ENCODE peak calls at places on chromosomes 13 and 19, in nine cellular contexts. Y is HFF-Myc, S is astrocyte of the spinal cord, F is stomach, J is foreskin fibroblast, C is fibroblast of the aortic adventitia, D is mammary epithelial cell, I is fibroblast of lung, N is cardiac fibroblast. R is an unnamed sample.

GRCh38 chr13:96444676-96445075 is 354.8 kb downstream of the HS6ST3 start:
- DNase-seq in D (no peak), Y (no peak), J (no peak), F (no peak), N (no peak), C (no peak), I (no peak), S (no peak), R (no peak)

GRCh38 chr13:44765076-44765475 is 188.9 kb upstream of the TSC22D1 start:
- DNase-seq in Y (no peak), J (no peak), S (no peak), D (no peak), F (no peak), I (no peak), N (no peak), C (peak; percentile 16), R (no peak)

GRCh38 chr19:55632463-55632834 is 8.1 kb upstream of the ZNF784 start:
- DNase-seq in C (peak; percentile 98), I (peak; percentile 90), F (peak; percentile 95), N (peak; percentile 98), Y (peak; percentile 94), S (peak; percentile 96), D (peak; percentile 84), J (peak; percentile 83), R (peak; percentile 98)

GRCh38 chr13:36866232-36866631 is 47.2 kb downstream of the RFXAP start:
- DNase-seq in F (no peak), I (no peak), D (no peak), S (no peak), N (no peak), Y (no peak), C (no peak), J (no peak), R (no peak)

GRCh38 chr19:3039641-3040077 is 10.6 kb upstream of the TLE2 start:
- DNase-seq in S (no peak), F (no peak), D (no peak), Y (no peak), N (no peak), C (no peak), I (no peak), J (no peak), R (no peak)

GRCh38 chr19:49658139-49658517 is 7.5 kb downstream of the IRF3 start:
- DNase-seq in N (no peak), F (no peak), C (no peak), D (no peak), S (no peak), I (no peak), Y (no peak), J (no peak), R (no peak)

GRCh38 chr13:46211116-46211515 is 612 bp upstream of the LRRC63 start:
- DNase-seq in C (peak; percentile 5), Y (no peak), J (no peak), S (peak; percentile 2), D (no peak), I (peak; percentile 3), F (no peak), N (no peak), R (peak; percentile 48)

GRCh38 chr13:59111711-59112110 is 1052.0 kb downstream of the DIAPH3 start:
- DNase-seq in J (peak; percentile 36), N (peak; percentile 72), Y (no peak), I (peak; percentile 92), D (no peak), S (peak; percentile 87), F (no peak), C (peak; percentile 74), R (no peak)

GRCh38 chr19:10929402-10929794 is 787 bp downstream of the TIMM29 start:
- DNase-seq in F (no peak), J (no peak), Y (no peak), C (no peak), N (no peak), D (peak; percentile 20), S (no peak), I (no peak), R (no peak)

GRCh38 chr13:35856721-35857346 is 274.3 kb downstream of the DCLK1 start:
- DNase-seq in C (no peak), J (no peak), D (no peak), Y (no peak), S (no peak), I (no peak), F (no peak), N (no peak), R (no peak)

DNA sequence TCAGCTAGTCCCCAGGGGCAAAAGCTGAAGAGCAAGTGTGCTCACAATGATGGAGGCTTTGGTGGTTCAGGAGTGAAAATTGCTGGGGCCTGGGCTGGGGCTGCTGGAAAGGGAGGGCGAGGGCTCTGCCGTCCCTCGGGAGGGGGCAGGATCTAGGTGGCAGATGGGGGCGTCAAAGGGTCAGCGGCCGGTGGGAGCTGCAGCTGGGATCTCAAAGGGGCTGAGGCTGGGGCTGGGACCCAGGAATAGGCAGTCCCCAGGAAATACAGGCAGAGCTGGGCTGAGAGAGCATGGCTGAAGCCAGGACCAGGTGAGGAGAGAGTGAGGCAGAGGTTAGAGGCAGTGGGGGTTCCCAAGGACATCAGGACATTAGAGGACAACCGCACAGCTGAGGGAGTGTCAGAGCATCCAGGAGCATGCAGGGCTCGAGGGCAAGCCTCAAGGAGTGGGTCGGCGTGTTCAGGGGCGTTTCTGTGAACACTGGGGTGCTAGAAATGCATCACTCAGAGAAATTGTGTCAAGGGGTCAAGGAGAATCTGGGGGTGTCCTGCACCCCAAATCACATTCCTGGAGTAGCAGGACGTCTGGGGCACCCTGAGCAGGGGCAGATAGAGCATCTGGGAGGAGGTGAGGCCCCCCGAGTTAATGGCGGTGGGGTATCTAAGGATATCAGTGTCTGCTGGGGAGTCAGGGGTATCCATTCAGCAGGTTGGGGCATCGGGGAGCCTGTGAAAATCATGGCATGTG is 1.2 kb upstream of the SYNE4 start:
- DNase-seq in F (no peak), Y (no peak), I (no peak), C (no peak), N (no peak), D (no peak), J (no peak), S (no peak), R (no peak)
- H3K4me3 ChIP-seq in F (peak overlapping the region; percentile 46), Y (peak overlapping the region; percentile 26), I (peak overlapping the region; percentile 15), C (peak overlapping the region; percentile 58), N (peak overlapping the region; percentile 39), D (peak overlapping the region; percentile 44), J (peak overlapping the region; percentile 46), S (peak overlapping the region; percentile 34), R (no peak overlapping the region)

GRCh38 chr13:41018583-41018909 is 570 bp downstream of the ELF1 start:
- DNase-seq in D (no peak), S (no peak), F (no peak), C (no peak), J (no peak), I (no peak), Y (no peak), N (no peak), R (no peak)
- H3K4me3 ChIP-seq in D (peak overlapping the region; percentile 58), S (peak overlapping the region; percentile 17), F (peak overlapping the region; percentile 32), C (peak overlapping the region; percentile 58), J (no peak overlapping the region), I (no peak overlapping the region), Y (peak overlapping the region; percentile 39), N (no peak overlapping the region), R (peak overlapping the region; percentile 63)

GRCh38 chr19:4060621-4061177 is 6.0 kb downstream of the ZBTB7A start:
- DNase-seq in Y (no peak), C (no peak), D (no peak), F (no peak), I (no peak), S (no peak), J (no peak), N (no peak), R (no peak)

GRCh38 chr19:4062576-4063368 is 3.9 kb downstream of the ZBTB7A start:
- DNase-seq in I (no peak), N (no peak), Y (no peak), J (no peak), F (no peak), S (no peak), D (no peak), C (no peak), R (no peak)

GRCh38 chr19:4059931-4060620 is 6.6 kb downstream of the ZBTB7A start:
- DNase-seq in F (peak; percentile 73), C (peak; percentile 59), Y (no peak), N (peak; percentile 63), D (peak; percentile 83), J (no peak), S (no peak), I (no peak), R (no peak)

GRCh38 chr19:4061683-4062575 is 4.8 kb downstream of the ZBTB7A start:
- DNase-seq in N (no peak), C (no peak), Y (no peak), F (peak; percentile 86), S (no peak), D (peak; percentile 52), J (no peak), I (no peak), R (no peak)

DNA sequence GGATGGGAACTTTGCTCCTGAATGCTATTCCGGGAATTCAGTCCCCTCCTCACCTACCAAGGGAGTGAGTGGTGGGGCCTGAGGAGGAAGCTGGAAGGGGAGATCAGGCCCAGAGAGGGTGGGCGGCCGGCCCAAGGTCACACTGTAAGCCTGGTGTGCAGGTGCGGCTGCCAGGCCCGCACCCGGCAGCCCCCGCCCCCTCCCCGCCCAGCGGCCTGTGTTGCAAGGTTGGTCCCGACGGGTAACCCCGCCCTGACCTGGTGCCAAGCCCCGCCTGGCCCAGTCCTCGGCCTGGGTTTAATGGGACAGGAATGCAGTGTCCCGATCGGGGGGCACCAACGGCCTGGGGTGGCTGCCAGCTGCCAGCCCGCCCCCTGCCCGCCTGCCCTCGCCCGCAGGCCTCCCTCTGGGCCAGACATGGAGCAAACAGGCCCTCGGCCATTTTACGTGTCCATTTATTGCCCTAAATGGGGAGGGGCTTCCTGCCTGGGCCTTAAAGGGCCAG is 5.5 kb downstream of the ZBTB7A start:
- DNase-seq in D (peak; percentile 70), J (no peak), C (peak; percentile 55), F (peak; percentile 93), N (peak; percentile 52), I (no peak), Y (no peak), S (no peak), R (no peak)
- H3K4me3 ChIP-seq in D (peak overlapping the region; percentile 51), J (no peak overlapping the region), C (peak overlapping the region; percentile 53), F (peak overlapping the region; percentile 100), N (no peak overlapping the region), I (no peak overlapping the region), Y (peak overlapping the region; percentile 93), S (no peak overlapping the region), R (no peak overlapping the region)

GRCh38 chr13:83941669-83942335 is 59.5 kb upstream of the SLITRK1 start:
- DNase-seq in N (no peak), F (no peak), C (no peak), J (no peak), D (peak; percentile 69), I (peak; percentile 21), Y (peak; percentile 2), S (no peak), R (no peak)
- H3K4me3 ChIP-seq in N (no peak overlapping the region), F (no peak overlapping the region), C (no peak overlapping the region), J (no peak overlapping the region), D (no peak overlapping the region), I (no peak overlapping the region), Y (no peak overlapping the region), S (no peak overlapping the region), R (no peak overlapping the region)

R was measured in Jurkat, Clone E6-1.